ENCODE peak calls at places on chromosomes 12 and 14, in seven cellular contexts. Y is activated B cell treated with CpG ODN at 0.5 μM for 24 hours; N is transverse colon; T is activated CD8-positive, alpha-beta T cell treated with anti-CD3 and anti-CD28 coated beads for 36 hours; R is AG09309; W is mucosa of descending colon; Z is neural progenitor cell. L is an unnamed sample.

GRCh38 chr12:65720739-65721138 is 103.5 kb upstream of the HMGA2 start:
- DNase-seq in Y (no peak), N (no peak), T (no peak), R (peak; percentile 34), W (no peak), Z (peak; percentile 25), L (no peak)

GRCh38 chr12:49636979-49637378 is 13.6 kb downstream of the PRPF40B start:
- DNase-seq in Y (peak; percentile 22), N (peak; percentile 52), T (peak; percentile 84), R (peak; percentile 33), W (peak; percentile 69), Z (peak; percentile 72), L (peak; percentile 82)

GRCh38 chr14:96243785-96244184 is 12.2 kb upstream of the BDKRB1 start:
- DNase-seq in Y (no peak), N (no peak), T (no peak), R (no peak), W (no peak), Z (no peak), L (no peak)

GRCh38 chr14:34461334-34462131 is 507 bp downstream of the SPTSSA start:
- DNase-seq in Y (no peak), N (peak; percentile 65), T (peak; percentile 33), R (no peak), W (peak; percentile 78), Z (peak; percentile 78), L (no peak)

GRCh38 chr12:105813201-105813600 is 325.6 kb downstream of the NUAK1 start:
- DNase-seq in Y (no peak), N (no peak), T (no peak), R (no peak), W (no peak), Z (peak; percentile 62), L (no peak)

GRCh38 chr14:72962829-72963312 is 36.6 kb downstream of the DCAF4 start:
- DNase-seq in Y (no peak), N (peak; percentile 12), T (peak; percentile 31), R (peak; percentile 52), W (peak; percentile 30), Z (peak; percentile 44), L (no peak)

GRCh38 chr14:90576981-90577660 is 180.3 kb downstream of the CALM1 start:
- DNase-seq in Y (no peak), N (no peak), T (no peak), R (no peak), W (no peak), Z (no peak), L (no peak)

GRCh38 chr14:103230658-103231334 is 103.2 kb upstream of the EIF5 start:
- DNase-seq in Y (no peak), N (no peak), T (no peak), R (no peak), W (no peak), Z (no peak), L (no peak)

GRCh38 chr14:77681196-77682157 is 26.3 kb downstream of the ALKBH1 start:
- DNase-seq in Y (no peak), N (peak; percentile 43), T (no peak), R (no peak), W (peak; percentile 66), Z (no peak), L (no peak)

GRCh38 chr14:52351561-52352491 is 37.7 kb downstream of the PTGER2 start:
- DNase-seq in Y (no peak), N (no peak), T (peak; percentile 78), R (peak; percentile 95), W (peak; percentile 37), Z (no peak), L (no peak)

GRCh38 chr14:31090872-31091764 is 64.9 kb upstream of the STRN3 start:
- DNase-seq in Y (no peak), N (peak; percentile 20), T (no peak), R (peak; percentile 85), W (peak; percentile 48), Z (no peak), L (no peak)

GRCh38 chr14:74976264-74977113 is 21.1 kb upstream of the PGF start:
- DNase-seq in Y (no peak), N (no peak), T (no peak), R (no peak), W (no peak), Z (no peak), L (no peak)

GRCh38 chr14:104650981-104651875 is 38.2 kb upstream of the INF2 start:
- DNase-seq in Y (no peak), N (no peak), T (no peak), R (no peak), W (no peak), Z (no peak), L (no peak)

GRCh38 chr12:57476162-57476992 is 3.3 kb downstream of the ARHGAP9 start:
- DNase-seq in Y (peak; percentile 54), N (peak; percentile 50), T (peak; percentile 93), R (no peak), W (no peak), Z (no peak), L (peak; percentile 77)

GRCh38 chr12:96212456-96213375 is 18.5 kb downstream of the ELK3 start:
- DNase-seq in Y (no peak), N (no peak), T (no peak), R (no peak), W (no peak), Z (no peak), L (no peak)

GRCh38 chr14:105382343-105383082 is 15.8 kb upstream of the TEX22 start:
- DNase-seq in Y (no peak), N (no peak), T (no peak), R (no peak), W (no peak), Z (no peak), L (no peak)

GRCh38 chr12:24929953-24930352 is 18.9 kb downstream of the BCAT1 start:
- DNase-seq in Y (no peak), N (no peak), T (no peak), R (no peak), W (no peak), Z (no peak), L (no peak)

GRCh38 chr12:46490635-46491034 is 118.1 kb upstream of the SLC38A2 start:
- DNase-seq in Y (no peak), N (no peak), T (no peak), R (no peak), W (no peak), Z (no peak), L (no peak)

GRCh38 chr12:81021834-81022233 is 56.0 kb upstream of the ACSS3 start:
- DNase-seq in Y (no peak), N (no peak), T (no peak), R (no peak), W (no peak), Z (no peak), L (no peak)

GRCh38 chr12:108689314-108690190 is 41.8 kb downstream of the CORO1C start:
- DNase-seq in Y (no peak), N (peak; percentile 27), T (peak; percentile 21), R (no peak), W (peak; percentile 34), Z (no peak), L (no peak)

GRCh38 chr12:45407188-45407850 is 191.4 kb downstream of the ANO6 start:
- DNase-seq in Y (no peak), N (no peak), T (no peak), R (no peak), W (no peak), Z (no peak), L (no peak)

GRCh38 chr12:119006749-119007148 is 25.4 kb downstream of the SRRM4 start:
- DNase-seq in Y (no peak), N (no peak), T (no peak), R (no peak), W (no peak), Z (peak; percentile 67), L (no peak)

GRCh38 chr14:92581966-92582566 is 68.5 kb downstream of the RIN3 start:
- DNase-seq in Y (no peak), N (no peak), T (no peak), R (no peak), W (no peak), Z (no peak), L (peak; percentile 35)

GRCh38 chr12:93851245-93851665 is 174.1 kb downstream of the CRADD start:
- DNase-seq in Y (no peak), N (peak; percentile 26), T (peak; percentile 70), R (no peak), W (peak; percentile 39), Z (no peak), L (no peak)

DNA sequence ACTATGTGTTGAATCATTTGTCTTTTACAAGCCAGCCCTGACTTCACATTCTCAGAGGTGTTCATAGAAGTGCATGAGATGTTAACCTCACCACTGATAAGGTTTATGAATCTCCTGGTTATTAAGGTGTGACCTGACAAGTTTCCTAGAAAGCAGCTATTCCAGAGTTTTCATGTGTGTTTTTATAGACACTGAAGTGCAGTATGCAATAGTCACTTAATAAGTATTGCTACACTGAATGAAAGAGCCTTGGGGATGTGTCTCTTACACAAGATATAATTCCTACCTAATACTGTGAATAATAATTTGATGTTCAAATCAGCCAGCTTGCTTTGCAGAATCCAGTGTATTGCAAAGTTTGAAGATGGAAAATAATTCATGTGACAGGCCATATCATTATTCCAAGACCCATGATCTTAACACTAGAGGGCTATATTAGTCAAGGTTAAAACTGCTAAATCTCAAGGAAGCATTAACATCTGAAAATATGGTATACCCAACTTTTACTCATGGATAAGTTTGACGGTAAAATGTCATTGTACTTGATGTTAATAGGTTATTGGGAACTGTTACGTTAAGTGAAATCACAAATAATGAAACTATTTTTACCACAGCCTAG is 13.0 kb downstream of the SLC25A3 start:
- DNase-seq in Y (no peak), N (no peak), T (no peak), R (no peak), W (no peak), Z (no peak), L (no peak)
- TF ChIP-seq CTCF in Y (no peak), N (no peak), T (no peak), R (no peak), W (no peak), Z (no peak), L (peak; percentile 22)

GRCh38 chr12:27384261-27384590 is 51.6 kb downstream of the BMAL2 start:
- DNase-seq in Y (no peak), N (no peak), T (no peak), R (no peak), W (no peak), Z (no peak), L (no peak)
- TF ChIP-seq CTCF in Y (no peak), N (no peak), T (peak; percentile 21), R (no peak), W (no peak), Z (no peak), L (no peak)

GRCh38 chr12:124682425-124683329 is 115.3 kb upstream of the NCOR2 start:
- DNase-seq in Y (no peak), N (no peak), T (no peak), R (no peak), W (no peak), Z (no peak), L (no peak)
- TF ChIP-seq CTCF in Y (no peak), N (no peak), T (no peak), R (no peak), W (no peak), Z (no peak), L (no peak)

GRCh38 chr12:67217647-67218046 is 51.5 kb upstream of the CAND1 start:
- DNase-seq in Y (no peak), N (no peak), T (no peak), R (no peak), W (no peak), Z (no peak), L (no peak)

GRCh38 chr12:67220065-67220464 is 49.1 kb upstream of the CAND1 start:
- DNase-seq in Y (no peak), N (peak; percentile 11), T (no peak), R (no peak), W (peak; percentile 41), Z (peak; percentile 32), L (no peak)

GRCh38 chr12:67223225-67223624 is 45.9 kb upstream of the CAND1 start:
- DNase-seq in Y (no peak), N (no peak), T (no peak), R (no peak), W (no peak), Z (no peak), L (no peak)

GRCh38 chr12:67222302-67222701 is 46.9 kb upstream of the CAND1 start:
- DNase-seq in Y (no peak), N (no peak), T (no peak), R (no peak), W (no peak), Z (peak; percentile 41), L (no peak)
- TF ChIP-seq CTCF in Y (no peak), N (no peak), T (no peak), R (peak; percentile 35), W (no peak), Z (peak; percentile 59), L (no peak)

L was measured in GM10248.